ENCODE peak calls at places on chromosomes 6 and 20, in seven cellular contexts. L is NCI-H2081, N is brain pericyte, B is HepG2, F is neural progenitor cell, T is left cardiac atrium, Z is amniotic stem cell. X is an unnamed sample.

GRCh38 chr6:13355969-13356368 is 27.6 kb upstream of the TBC1D7 start:
- DNase-seq in F (no peak), L (no peak), N (no peak), T (no peak), B (no peak), Z (no peak), X (no peak)

GRCh38 chr6:165831812-165832470 is 168.9 kb upstream of the PDE10A start:
- DNase-seq in L (no peak), F (no peak), N (no peak), T (no peak), Z (no peak), B (no peak), X (no peak)

GRCh38 chr6:35811699-35811995 is 6.5 kb downstream of the LHFPL5 start:
- DNase-seq in F (no peak), T (no peak), B (no peak), Z (no peak), N (no peak), L (no peak), X (no peak)

GRCh38 chr6:8499540-8499939 is 64.2 kb upstream of the SLC35B3 start:
- DNase-seq in Z (no peak), L (peak), N (no peak), F (peak), B (peak), T (no peak), X (no peak)

GRCh38 chr6:15399651-15400470 is 154.0 kb downstream of the JARID2 start:
- DNase-seq in N (peak), Z (peak), B (no peak), T (peak), L (peak), F (peak), X (peak)

GRCh38 chr20:24778585-24779031 is 170.5 kb upstream of the CST7 start:
- DNase-seq in N (no peak), Z (no peak), T (no peak), L (no peak), B (no peak), F (no peak), X (peak)

GRCh38 chr6:57316581-57317059 is 810 bp upstream of the PRIM2 start:
- DNase-seq in T (peak), L (peak), F (peak), Z (peak), N (peak), B (peak), X (peak)

GRCh38 chr20:58389324-58389967 is 417 bp downstream of the VAPB start:
- DNase-seq in T (no peak), B (peak), F (peak), Z (peak), L (peak), N (no peak), X (peak)

GRCh38 chr20:58717278-58718091 is 24.9 kb downstream of the NPEPL1 start:
- DNase-seq in N (no peak), B (no peak), Z (no peak), T (no peak), F (no peak), L (no peak), X (no peak)

GRCh38 chr20:62605996-62606395 is 36.3 kb upstream of the SLCO4A1 start:
- DNase-seq in T (no peak), L (no peak), Z (no peak), N (no peak), F (no peak), B (no peak), X (no peak)

GRCh38 chr6:150857062-150857905 is 8.2 kb upstream of the MTHFD1L start:
- DNase-seq in N (peak), F (no peak), Z (peak), L (no peak), T (no peak), B (peak), X (no peak)

GRCh38 chr6:41708856-41709255 is 26.6 kb downstream of the TFEB start:
- DNase-seq in N (no peak), T (no peak), L (no peak), F (no peak), Z (no peak), B (no peak), X (no peak)

GRCh38 chr6:34791164-34791841 is 580 bp upstream of the BLTP3A start:
- DNase-seq in N (no peak), Z (no peak), T (peak), B (peak), F (peak), L (peak), X (peak)

GRCh38 chr6:114879719-114880118 is 536.9 kb upstream of the HS3ST5 start:
- DNase-seq in Z (no peak), B (no peak), N (no peak), F (no peak), L (no peak), T (no peak), X (no peak)

GRCh38 chr20:57897891-57898290 is 188.1 kb upstream of the PMEPA1 start:
- DNase-seq in T (no peak), F (no peak), B (no peak), N (no peak), L (no peak), Z (no peak), X (no peak)

GRCh38 chr20:54212871-54213270 is 5.0 kb downstream of the PFDN4 start:
- DNase-seq in F (no peak), B (no peak), N (no peak), L (no peak), Z (no peak), T (no peak), X (no peak)

GRCh38 chr6:43768983-43769525 is 957 bp upstream of the VEGFA start:
- DNase-seq in F (peak), T (peak), L (no peak), N (no peak), B (no peak), Z (no peak), X (peak)

GRCh38 chr6:34243131-34243771 is 5.6 kb downstream of the SMIM29 start:
- DNase-seq in F (no peak), L (no peak), N (no peak), Z (no peak), T (no peak), B (no peak), X (no peak)

GRCh38 chr6:17012421-17013225 is 89.2 kb upstream of the STMND1 start:
- DNase-seq in T (peak), F (peak), B (no peak), N (no peak), Z (peak), L (no peak), X (peak)

GRCh38 chr6:107046316-107046715 is 18.3 kb downstream of the MTRES1 start:
- DNase-seq in F (peak), Z (no peak), B (no peak), T (no peak), L (peak), N (no peak), X (no peak)

GRCh38 chr20:38190166-38190565 is 25.1 kb upstream of the TGM2 start:
- DNase-seq in L (no peak), Z (no peak), N (no peak), B (no peak), T (no peak), F (no peak), X (no peak)

GRCh38 chr6:77340331-77340730 is 123.0 kb downstream of the HTR1B start:
- DNase-seq in L (no peak), T (no peak), Z (no peak), B (no peak), F (no peak), N (no peak), X (no peak)

GRCh38 chr6:150667977-150668716 is 68.5 kb downstream of the PLEKHG1 start:
- DNase-seq in Z (peak), N (peak), T (peak), L (no peak), F (peak), B (peak), X (no peak)

GRCh38 chr6:31272431-31272830 is 539 bp upstream of the HLA-C start:
- DNase-seq in T (no peak), Z (no peak), N (no peak), B (no peak), L (no peak), F (peak), X (no peak)

GRCh38 chr6:112372213-112372806 is 25.2 kb downstream of the RFPL4B start:
- DNase-seq in B (no peak), T (no peak), F (no peak), N (no peak), Z (no peak), L (no peak), X (no peak)

GRCh38 chr6:109454483-109455160 is 950 bp downstream of the MICAL1 start:
- DNase-seq in L (no peak), N (no peak), T (peak), Z (no peak), B (no peak), F (no peak), X (no peak)

GRCh38 chr20:24650091-24650490 is 180.7 kb downstream of the SYNDIG1 start:
- DNase-seq in Z (no peak), F (no peak), N (no peak), L (no peak), B (no peak), T (no peak), X (no peak)

GRCh38 chr6:137013738-137014602 is 30.8 kb downstream of the IL20RA start:
- DNase-seq in L (peak), F (peak), Z (no peak), B (peak), T (no peak), N (no peak), X (no peak)

GRCh38 chr20:63178889-63179751 is 36.8 kb downstream of the YTHDF1 start:
- DNase-seq in F (peak), N (no peak), Z (no peak), B (no peak), L (peak), T (peak), X (no peak)

GRCh38 chr6:158060447-158061360 is 79.0 kb downstream of the SYNJ2 start:
- DNase-seq in T (peak), N (no peak), Z (peak), F (no peak), B (no peak), L (peak), X (peak)

GRCh38 chr6:32623693-32624092 is 13.5 kb upstream of the HLA-DQA1 start:
- DNase-seq in B (no peak), L (no peak), F (no peak), Z (no peak), N (no peak), T (no peak), X (no peak)

GRCh38 chr6:121516331-121516730 is 80.9 kb downstream of the GJA1 start:
- DNase-seq in Z (no peak), B (no peak), F (no peak), T (no peak), L (no peak), N (no peak), X (no peak)

GRCh38 chr20:59498291-59498690 is 106.0 kb upstream of the PHACTR3 start:
- DNase-seq in L (no peak), F (no peak), Z (no peak), B (no peak), N (no peak), T (no peak), X (no peak)

GRCh38 chr20:3218307-3218988 is 9.2 kb downstream of the ITPA start:
- DNase-seq in B (peak), N (no peak), Z (no peak), L (peak), F (peak), T (peak), X (no peak)